ENCODE peak calls at places on chromosomes 2 and 18, in nine cellular contexts. J is lower lobe of right lung; C is T-helper 1 cell; B is HEK293T; F is AG09319; I is hippocampal formation; M is iPS-NIHi11; R is stimulated activated CD4-positive, alpha-beta T cell treated with anti-CD3 and anti-CD28 coated beads, TNF-alpha, amount 100 ng/mL, for 24 hours; Z is activated T-cell treated with anti-CD3 and anti-CD28 coated beads for 4 hours. K is an unnamed sample.

GRCh38 chr2:54411801-54412354 is 44.2 kb upstream of the SPTBN1 start:
- DNase-seq in J (no peak), C (no peak), B (peak; percentile 50), F (no peak), I (no peak), M (no peak), R (no peak), Z (no peak), K (no peak)

GRCh38 chr2:239378021-239378917 is 22.6 kb downstream of the HDAC4 start:
- DNase-seq in J (peak; percentile 45), C (no peak), B (no peak), F (no peak), I (no peak), M (no peak), R (no peak), Z (no peak), K (no peak)

GRCh38 chr2:143936758-143937562 is 583.0 kb downstream of the ZEB2 start:
- DNase-seq in J (peak; percentile 47), C (peak; percentile 17), B (peak; percentile 48), F (no peak), I (peak; percentile 32), M (peak; percentile 72), R (peak; percentile 32), Z (peak; percentile 16), K (no peak)

GRCh38 chr2:96661324-96661723 is 18.8 kb downstream of the FER1L5 start:
- DNase-seq in J (no peak), C (no peak), B (no peak), F (no peak), I (no peak), M (no peak), R (no peak), Z (no peak), K (no peak)

GRCh38 chr2:183059561-183059960 is 19.0 kb upstream of the DUSP19 start:
- DNase-seq in J (no peak), C (no peak), B (no peak), F (no peak), I (no peak), M (no peak), R (no peak), Z (no peak), K (no peak)

GRCh38 chr2:72883356-72883962 is 3.7 kb upstream of the SPR start:
- DNase-seq in J (no peak), C (no peak), B (peak; percentile 54), F (no peak), I (no peak), M (peak; percentile 79), R (no peak), Z (no peak), K (peak; percentile 60)

GRCh38 chr2:237982039-237982725 is 15.4 kb downstream of the UBE2F start:
- DNase-seq in J (no peak), C (no peak), B (no peak), F (no peak), I (no peak), M (no peak), R (no peak), Z (no peak), K (no peak)

GRCh38 chr2:189379731-189380261 is 61.5 kb upstream of the WDR75 start:
- DNase-seq in J (no peak), C (no peak), B (no peak), F (no peak), I (no peak), M (no peak), R (no peak), Z (no peak), K (no peak)

GRCh38 chr2:169259402-169259801 is 102.9 kb downstream of the LRP2 start:
- DNase-seq in J (no peak), C (no peak), B (no peak), F (no peak), I (no peak), M (no peak), R (no peak), Z (no peak), K (no peak)

GRCh38 chr2:99421469-99421868 is 68.3 kb downstream of the REV1 start:
- DNase-seq in J (no peak), C (no peak), B (no peak), F (no peak), I (no peak), M (no peak), R (no peak), Z (no peak), K (no peak)

GRCh38 chr2:191999101-191999836 is 152.4 kb upstream of the CAVIN2 start:
- DNase-seq in J (no peak), C (no peak), B (no peak), F (no peak), I (no peak), M (no peak), R (no peak), Z (no peak), K (no peak)

GRCh38 chr18:56696966-56697365 is 45.8 kb downstream of the WDR7 start:
- DNase-seq in J (no peak), C (no peak), B (no peak), F (no peak), I (no peak), M (no peak), R (no peak), Z (no peak), K (no peak)

GRCh38 chr2:191245869-191246531 is 796 bp downstream of the MYO1B start:
- DNase-seq in J (peak; percentile 86), C (peak; percentile 19), B (peak; percentile 61), F (no peak), I (no peak), M (peak; percentile 77), R (peak; percentile 39), Z (peak; percentile 9), K (peak; percentile 84)

GRCh38 chr2:224127871-224128501 is 88.9 kb upstream of the SERPINE2 start:
- DNase-seq in J (no peak), C (no peak), B (no peak), F (no peak), I (no peak), M (no peak), R (no peak), Z (no peak), K (no peak)

GRCh38 chr2:173652731-173653426 is 298.2 kb downstream of the CDCA7 start:
- DNase-seq in J (no peak), C (no peak), B (peak; percentile 36), F (peak; percentile 82), I (no peak), M (no peak), R (no peak), Z (no peak), K (no peak)